ENCODE peak calls at places on chromosomes 12 and 14, in nine cellular contexts. Z, W, O, G, E, R, V, I and L are unnamed samples.

GRCh38 chr12:106645074-106645421 is 62.2 kb downstream of the RFX4 start:
- DNase-seq in I (no peak), G (no peak), E (peak), O (peak), V (no peak), W (peak), R (peak), Z (no peak), L (no peak)

GRCh38 chr12:131378176-131378842 is 332.6 kb upstream of the SFSWAP start:
- DNase-seq in O (no peak), V (no peak), G (no peak), E (no peak), Z (no peak), R (no peak), W (no peak), I (no peak), L (no peak)

GRCh38 chr14:73397810-73398209 is 60.5 kb downstream of the NUMB start:
- DNase-seq in O (no peak), R (no peak), I (no peak), Z (no peak), W (no peak), G (no peak), V (no peak), E (no peak), L (no peak)

GRCh38 chr14:26104686-26105085 is 493.1 kb downstream of the NOVA1 start:
- DNase-seq in V (no peak), Z (no peak), O (no peak), G (no peak), R (no peak), E (no peak), I (no peak), W (no peak), L (no peak)

GRCh38 chr14:99326041-99326710 is 54.2 kb upstream of the BCL11B start:
- DNase-seq in O (no peak), R (no peak), E (no peak), G (no peak), V (no peak), I (no peak), W (no peak), Z (no peak), L (no peak)

GRCh38 chr14:91094772-91095171 is 19.1 kb upstream of the DGLUCY start:
- DNase-seq in G (no peak), W (no peak), Z (no peak), R (no peak), V (no peak), I (no peak), E (no peak), O (no peak), L (no peak)

GRCh38 chr12:66367015-66367667 is 64.8 kb downstream of the HELB start:
- DNase-seq in O (no peak), W (no peak), Z (no peak), E (no peak), R (no peak), V (no peak), G (no peak), I (no peak), L (no peak)

GRCh38 chr14:73758392-73759182 is 44.4 kb upstream of the PNMA1 start:
- DNase-seq in E (peak), O (peak), R (peak), V (peak), W (peak), G (peak), I (no peak), Z (peak), L (peak)

GRCh38 chr12:52496054-52496453 is 3.0 kb upstream of the KRT6A start:
- DNase-seq in G (no peak), W (no peak), I (no peak), V (no peak), E (no peak), R (no peak), O (peak), Z (no peak), L (no peak)

GRCh38 chr12:54479421-54479820 is 6.0 kb upstream of the GTSF1 start:
- DNase-seq in W (no peak), O (no peak), V (no peak), I (no peak), G (peak), R (no peak), E (no peak), Z (no peak), L (no peak)

GRCh38 chr12:113287899-113288282 is 47.0 kb downstream of the SLC8B1 start:
- DNase-seq in Z (no peak), R (no peak), V (no peak), I (no peak), E (no peak), W (no peak), G (no peak), O (no peak), L (no peak)

GRCh38 chr12:132393991-132394949 is 64.9 kb upstream of the GALNT9 start:
- DNase-seq in V (peak), Z (no peak), O (no peak), R (no peak), I (no peak), G (no peak), E (no peak), W (no peak), L (no peak)

GRCh38 chr14:65095633-65096205 is 6.6 kb downstream of the MAX start:
- DNase-seq in G (no peak), O (no peak), V (no peak), R (no peak), I (no peak), Z (peak), E (peak), W (no peak), L (no peak)

GRCh38 chr12:51320695-51321320 is 3.2 kb downstream of the BIN2 start:
- DNase-seq in G (no peak), E (no peak), O (peak), Z (no peak), W (no peak), V (no peak), I (no peak), R (no peak), L (no peak)

GRCh38 chr14:90058876-90059458 is 2.8 kb upstream of the KCNK13 start:
- DNase-seq in Z (no peak), G (peak), I (no peak), W (no peak), R (no peak), E (no peak), O (no peak), V (no peak), L (no peak)

GRCh38 chr12:78146365-78146772 is 315.7 kb downstream of the NAV3 start:
- DNase-seq in Z (no peak), G (peak), O (peak), E (no peak), V (no peak), R (peak), W (peak), I (no peak), L (no peak)

GRCh38 chr14:103735815-103736545 is 20.4 kb downstream of the ZFYVE21 start:
- DNase-seq in O (no peak), Z (no peak), E (no peak), I (no peak), V (no peak), R (no peak), G (no peak), W (no peak), L (no peak)

GRCh38 chr12:58148405-58148804 is 207.0 kb downstream of the ATP23 start:
- DNase-seq in E (no peak), V (no peak), O (no peak), I (no peak), W (peak), G (peak), Z (peak), R (peak), L (no peak)

GRCh38 chr12:43740511-43741100 is 18.0 kb downstream of the PUS7L start:
- DNase-seq in Z (no peak), R (no peak), W (no peak), E (no peak), G (no peak), I (no peak), O (no peak), V (no peak), L (no peak)

GRCh38 chr14:61537567-61538463 is 157.5 kb upstream of the HIF1A start:
- DNase-seq in V (peak), O (peak), R (peak), W (peak), Z (no peak), E (no peak), G (peak), I (no peak), L (no peak)

GRCh38 chr12:78531831-78532230 is 332.7 kb upstream of the SYT1 start:
- DNase-seq in V (no peak), O (no peak), E (no peak), R (no peak), G (no peak), W (no peak), Z (no peak), I (no peak), L (no peak)

GRCh38 chr12:111174283-111175108 is 194.4 kb downstream of the PHETA1 start:
- DNase-seq in V (peak), R (no peak), G (no peak), I (no peak), E (no peak), W (peak), O (no peak), Z (no peak), L (no peak)

GRCh38 chr14:68631058-68631690 is 161.7 kb downstream of the ZFP36L1 start:
- DNase-seq in O (no peak), Z (no peak), W (no peak), E (no peak), G (no peak), R (no peak), I (no peak), V (no peak), L (no peak)

GRCh38 chr14:60705100-60705499 is 19.1 kb downstream of the SIX4 start:
- DNase-seq in E (no peak), I (no peak), G (no peak), O (no peak), R (no peak), Z (no peak), V (no peak), W (no peak), L (no peak)

GRCh38 chr12:111330800-111331752 is 37.8 kb downstream of the PHETA1 start:
- DNase-seq in W (peak), V (no peak), E (no peak), G (peak), O (no peak), Z (no peak), R (peak), I (no peak), L (no peak)

GRCh38 chr12:98002887-98003493 is 512.4 kb upstream of the TMPO start:
- DNase-seq in R (peak), I (no peak), E (no peak), V (peak), O (peak), Z (peak), W (peak), G (no peak), L (peak)

GRCh38 chr14:72699852-72700257 is 194.0 kb downstream of the DPF3 start:
- DNase-seq in V (no peak), G (peak), R (peak), W (peak), O (no peak), E (no peak), Z (no peak), I (no peak), L (no peak)

GRCh38 chr14:95679995-95680735 is 6.1 kb upstream of the TCL1B start:
- DNase-seq in R (no peak), O (no peak), I (no peak), G (no peak), E (no peak), Z (no peak), V (no peak), W (no peak), L (no peak)

GRCh38 chr12:118866346-118866745 is 115.0 kb upstream of the SRRM4 start:
- DNase-seq in E (no peak), W (no peak), G (no peak), I (no peak), V (no peak), O (no peak), R (no peak), Z (no peak), L (no peak)

GRCh38 chr14:54712371-54712998 is 145.6 kb downstream of the SAMD4A start:
- DNase-seq in R (peak), G (peak), Z (no peak), O (no peak), E (no peak), V (no peak), I (no peak), W (no peak), L (no peak)